ENCODE peak calls at places on chromosome 3, in four cellular contexts. S is left lung, O is stomach, C is iPS DF 6.9. Q is an unnamed sample. For H3K9me3, the result is how much of the 10 kb centered on the place peaks cover.

GRCh38 chr3:31167666-31168065 is 273.2 kb upstream of the GADL1 start:
- DNase-seq in O (no peak), S (no peak), C (no peak), Q (no peak)

GRCh38 chr3:152222327-152222726 is 46.4 kb upstream of the MBNL1 start:
- DNase-seq in S (no peak), O (no peak), C (no peak), Q (no peak)

GRCh38 chr3:146803746-146804145 is 198.6 kb upstream of the PLSCR5 start:
- DNase-seq in S (no peak), C (no peak), O (no peak), Q (no peak)

GRCh38 chr3:87982421-87982820 is 76.4 kb downstream of the CGGBP1 start:
- DNase-seq in S (peak), C (no peak), O (no peak), Q (no peak)

GRCh38 chr3:196287066-196287404 is 491 bp downstream of the PCYT1A start:
- DNase-seq in C (no peak), O (no peak), S (peak), Q (peak)

GRCh38 chr3:123757281-123757940 is 126.7 kb downstream of the MYLK start:
- DNase-seq in C (no peak), S (peak), O (no peak), Q (no peak)

GRCh38 chr3:148598619-148599018 is 99.1 kb upstream of the AGTR1 start:
- DNase-seq in C (no peak), S (no peak), O (no peak), Q (no peak)

GRCh38 chr3:177122183-177122856 is 75.0 kb downstream of the TBL1XR1 start:
- DNase-seq in O (no peak), C (no peak), S (no peak), Q (no peak)

GRCh38 chr3:104628185-104628789 is 738.4 kb upstream of the ALCAM start:
- DNase-seq in S (no peak), O (no peak), C (no peak), Q (no peak)

GRCh38 chr3:9508781-9509180 is 44.8 kb downstream of the LHFPL4 start:
- DNase-seq in S (no peak), O (no peak), C (no peak), Q (no peak)

GRCh38 chr3:167450675-167451074 is 23.2 kb downstream of the SERPINI2 start:
- DNase-seq in S (no peak), C (no peak), O (no peak), Q (no peak)

GRCh38 chr3:167787440-167787839 is 51.9 kb downstream of the SERPINI1 start:
- DNase-seq in S (no peak), O (no peak), C (no peak), Q (no peak)

GRCh38 chr3:119831022-119831421 is 49.1 kb downstream of the NR1I2 start:
- DNase-seq in C (no peak), O (no peak), S (no peak), Q (no peak)

GRCh38 chr3:16723994-16724393 is 118.8 kb upstream of the DAZL start:
- DNase-seq in S (no peak), C (peak), O (no peak), Q (no peak)

GRCh38 chr3:123909785-123910184 is 25.7 kb upstream of the MYLK start:
- DNase-seq in S (no peak), C (no peak), O (no peak), Q (no peak)

GRCh38 chr3:188037116-188037718 is 116.7 kb upstream of the LPP start:
- DNase-seq in C (no peak), O (peak), S (no peak), Q (no peak)

GRCh38 chr3:156682491-156682890 is 8.1 kb downstream of the TIPARP start:
- DNase-seq in C (no peak), O (no peak), S (no peak), Q (no peak)

DNA sequence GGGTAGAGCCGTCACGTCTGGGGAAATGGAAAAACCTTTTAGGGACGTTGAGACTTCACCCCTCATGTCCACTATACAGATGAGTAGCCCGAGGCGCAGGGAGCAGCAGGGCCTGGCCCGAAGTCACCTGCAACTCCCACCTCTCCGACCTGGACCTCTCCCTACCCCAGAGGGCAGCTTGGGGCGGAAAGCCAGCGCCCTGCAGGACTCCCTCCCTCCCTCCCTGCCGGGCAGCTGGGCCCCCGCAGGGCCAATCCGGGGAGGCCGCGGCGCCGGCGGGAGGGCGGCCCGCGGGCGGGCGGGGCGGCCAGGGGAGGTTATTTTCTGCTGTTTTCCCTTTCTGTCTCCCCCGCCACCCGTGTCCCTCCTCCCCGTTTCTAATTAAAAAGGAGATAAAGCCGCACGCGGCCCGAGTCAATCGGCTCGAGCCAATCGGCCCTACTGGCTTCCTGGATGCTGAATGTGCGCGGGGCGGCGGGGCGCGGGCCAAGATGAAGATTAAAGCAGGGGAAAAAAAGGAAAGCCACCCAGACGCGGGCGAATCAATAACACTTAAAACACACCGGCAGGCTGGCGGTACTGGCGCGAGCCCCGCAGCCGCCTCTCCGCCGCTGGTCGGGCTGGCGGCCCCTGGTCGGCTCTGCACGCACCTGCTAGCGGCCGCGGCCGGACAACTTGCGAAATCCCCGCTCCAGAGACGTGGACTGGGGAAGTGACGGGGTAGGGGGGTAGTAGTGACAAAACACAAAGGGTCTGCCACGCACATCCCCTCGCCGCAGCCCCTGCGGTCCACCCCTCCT is 1.8 kb downstream of the WNT7A start:
- DNase-seq in S (no peak), C (no peak), O (no peak), Q (no peak)
- H3K9me3 ChIP-seq in S (under half), C (under half), O (under half), Q (under half)

DNA sequence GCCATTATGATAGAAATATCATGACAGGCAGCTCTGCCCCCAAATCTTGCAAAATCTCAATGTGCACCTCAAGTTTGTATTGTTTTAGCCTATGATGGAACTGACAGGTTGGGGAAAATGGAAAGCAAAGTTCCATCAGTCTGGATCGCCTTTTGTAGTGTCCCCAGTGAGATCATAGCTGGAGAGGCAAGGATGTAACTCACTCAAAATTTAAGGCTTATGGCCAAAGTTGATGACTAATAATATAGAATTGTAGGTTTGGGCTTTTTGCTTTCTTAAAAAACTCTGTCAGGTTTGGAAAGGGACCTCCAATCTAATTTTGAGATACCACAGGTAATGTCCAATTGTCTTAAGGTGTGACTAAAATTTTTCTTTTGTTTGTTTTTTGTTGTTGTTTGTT is 1.4 kb upstream of the ACP3 start:
- DNase-seq in C (no peak), O (no peak), S (no peak), Q (no peak)
- H3K9me3 ChIP-seq in C (under half), O (under half), S (under half), Q (under half)

DNA sequence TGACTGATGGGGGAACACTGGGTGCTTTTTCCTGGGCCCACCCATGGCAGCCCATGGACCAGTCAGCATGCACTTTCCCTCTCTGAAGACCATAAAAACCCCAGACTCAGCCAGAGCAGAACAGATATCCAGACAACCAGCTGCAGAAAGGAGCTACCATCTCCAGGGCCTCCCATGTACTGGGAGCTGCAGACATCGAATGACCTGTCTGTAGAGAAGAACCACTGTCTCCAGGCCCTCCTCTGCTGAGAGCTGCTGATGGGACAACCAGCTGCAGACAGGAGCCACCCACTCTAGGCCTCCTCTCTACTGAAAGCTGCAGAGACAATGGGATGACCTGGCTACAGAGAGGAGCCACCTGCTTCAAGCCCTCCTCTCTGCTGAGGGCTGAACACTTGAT is 66.6 kb downstream of the PROS1 start:
- DNase-seq in S (no peak), C (no peak), O (no peak), Q (no peak)
- H3K9me3 ChIP-seq in S (under half), C (under half), O (under half), Q (under half)

GRCh38 chr3:2268779-2269178 is 170.1 kb downstream of the CNTN4 start:
- DNase-seq in C (no peak), O (no peak), S (no peak), Q (no peak)
- H3K9me3 ChIP-seq in C (under half), O (under half), S (under half), Q (under half)